ENCODE peak calls at places on chromosome 17, in five cellular contexts. K, V, U, H and M are unnamed samples.

GRCh38 chr17:31385428-31386285 is 5.8 kb upstream of the RAB11FIP4 start:
- DNase-seq in V (no peak), K (no peak), U (no peak), H (no peak), M (no peak)

GRCh38 chr17:63542218-63542545 is 8.1 kb upstream of the DCAF7 start:
- DNase-seq in K (no peak), V (no peak), H (no peak), U (no peak), M (no peak)

GRCh38 chr17:62319846-62320245 is 60.5 kb upstream of the EFCAB3 start:
- DNase-seq in V (no peak), K (no peak), U (no peak), H (no peak), M (no peak)

GRCh38 chr17:73474370-73474988 is 162.7 kb upstream of the CDC42EP4 start:
- DNase-seq in K (no peak), H (peak; percentile 10), V (no peak), U (peak; percentile 32), M (peak; percentile 21)

GRCh38 chr17:27651411-27652345 is 20.7 kb downstream of the LGALS9 start:
- DNase-seq in V (peak; percentile 38), H (no peak), K (no peak), U (no peak), M (peak; percentile 46)

GRCh38 chr17:46991618-46992017 is 12.6 kb upstream of the RPRML start:
- DNase-seq in H (no peak), U (no peak), K (no peak), V (no peak), M (no peak)

GRCh38 chr17:63476494-63476856 is 386 bp upstream of the ACE start:
- DNase-seq in V (no peak), U (no peak), H (no peak), K (no peak), M (peak; percentile 29)

GRCh38 chr17:48113201-48113676 is 5.7 kb downstream of the SNX11 start:
- DNase-seq in U (no peak), H (no peak), V (no peak), K (no peak), M (no peak)

GRCh38 chr17:17376362-17376761 is 73.2 kb downstream of the NT5M start:
- DNase-seq in U (peak; percentile 78), K (no peak), H (peak; percentile 62), V (no peak), M (peak; percentile 51)

GRCh38 chr17:61333151-61333550 is 66.5 kb upstream of the TBX2 start:
- DNase-seq in U (no peak), K (no peak), H (no peak), V (no peak), M (no peak)

GRCh38 chr17:41177727-41178271 is at the start of gene KRTAP4-2:
- DNase-seq in K (no peak), V (no peak), H (no peak), U (no peak), M (no peak)

GRCh38 chr17:77521076-77521475 is 380.3 kb downstream of the SEC14L1 start:
- DNase-seq in V (no peak), K (no peak), U (no peak), H (no peak), M (no peak)

GRCh38 chr17:44309472-44309871 is 1.1 kb downstream of the RUNDC3A start:
- DNase-seq in H (no peak), V (no peak), K (no peak), U (no peak), M (no peak)

GRCh38 chr17:76539631-76540271 is at the start of gene PRCD:
- DNase-seq in H (no peak), V (no peak), K (no peak), U (peak; percentile 17), M (no peak)

GRCh38 chr17:16027708-16028584 is 28.3 kb downstream of the TTC19 start:
- DNase-seq in U (peak; percentile 77), H (peak; percentile 80), V (no peak), K (no peak), M (peak; percentile 94)

GRCh38 chr17:74552037-74552436 is 6.1 kb upstream of the CD300C start:
- DNase-seq in K (no peak), U (no peak), V (no peak), H (no peak), M (peak; percentile 6)

GRCh38 chr17:2822358-2822757 is 26.1 kb downstream of the RAP1GAP2 start:
- DNase-seq in U (no peak), H (no peak), V (no peak), K (no peak), M (no peak)

GRCh38 chr17:82315703-82316358 is 1.6 kb downstream of the CD7 start:
- DNase-seq in K (no peak), U (no peak), H (no peak), V (no peak), M (no peak)

GRCh38 chr17:74164446-74165045 is 38.9 kb upstream of the RPL38 start:
- DNase-seq in U (no peak), H (no peak), V (no peak), K (no peak), M (no peak)

GRCh38 chr17:72392056-72393010 is 271.5 kb downstream of the SOX9 start:
- DNase-seq in V (no peak), K (no peak), H (peak; percentile 64), U (peak; percentile 57), M (peak; percentile 87)

GRCh38 chr17:44830359-44831269 is 527 bp upstream of the GJC1 start:
- DNase-seq in U (no peak), K (no peak), V (no peak), H (no peak), M (peak; percentile 49)

GRCh38 chr17:51611585-51611984 is 351.2 kb downstream of the UTP18 start:
- DNase-seq in V (no peak), H (no peak), U (no peak), K (no peak), M (no peak)

GRCh38 chr17:65587602-65588193 is 26.2 kb upstream of the AXIN2 start:
- DNase-seq in H (no peak), V (no peak), U (no peak), K (no peak), M (no peak)

GRCh38 chr17:65163990-65164495 is 26.9 kb downstream of the RGS9 start:
- DNase-seq in K (no peak), H (peak; percentile 46), U (peak; percentile 61), V (no peak), M (peak; percentile 66)

GRCh38 chr17:15942207-15942833 is 2.6 kb upstream of the ADORA2B start:
- DNase-seq in U (no peak), K (no peak), H (no peak), V (no peak), M (peak; percentile 34)

GRCh38 chr17:45666046-45666600 is 118.0 kb upstream of the CRHR1 start:
- DNase-seq in V (no peak), U (no peak), K (no peak), H (no peak), M (no peak)

GRCh38 chr17:71849783-71850768 is 270.7 kb upstream of the SOX9 start:
- DNase-seq in V (no peak), K (no peak), H (no peak), U (no peak), M (no peak)

GRCh38 chr17:66172144-66172543 is 19.8 kb downstream of the CEP112 start:
- DNase-seq in V (no peak), U (no peak), H (no peak), K (no peak), M (no peak)

GRCh38 chr17:3602499-3602898 is 6.7 kb downstream of the TRPV1 start:
- DNase-seq in U (no peak), K (no peak), H (no peak), V (no peak), M (no peak)

GRCh38 chr17:65055280-65055707 is 1.2 kb downstream of the GNA13 start:
- DNase-seq in H (no peak), K (no peak), U (no peak), V (peak; percentile 50), M (no peak)

GRCh38 chr17:15456972-15457722 is 10.3 kb downstream of the CDRT4 start:
- DNase-seq in V (peak; percentile 90), H (peak; percentile 97), U (peak; percentile 68), K (no peak), M (peak; percentile 93)

GRCh38 chr17:50095626-50096037 is 481 bp downstream of the PDK2 start:
- DNase-seq in V (no peak), K (no peak), H (no peak), U (no peak), M (no peak)

GRCh38 chr17:32929288-32929574 is 1.3 kb downstream of the TMEM98 start:
- DNase-seq in U (peak; percentile 38), H (no peak), K (no peak), V (no peak), M (peak; percentile 6)

GRCh38 chr17:77721823-77722160 is 236.7 kb upstream of the TNRC6C start:
- DNase-seq in V (no peak), U (no peak), H (no peak), K (no peak), M (no peak)

GRCh38 chr17:36877774-36878173 is 59.5 kb upstream of the LHX1 start:
- DNase-seq in V (no peak), U (no peak), H (no peak), K (no peak), M (peak; percentile 21)

GRCh38 chr17:81160306-81160705 is 5.0 kb upstream of the PVALEF start:
- DNase-seq in K (no peak), U (no peak), V (no peak), H (no peak), M (no peak)

GRCh38 chr17:34721326-34721725 is 141.9 kb downstream of the TMEM132E start:
- DNase-seq in V (no peak), H (no peak), U (no peak), K (no peak), M (no peak)